ENCODE peak calls at places on chromosomes 2 and 18, in eight cellular contexts. T, H, R, A, Q, S, L and J are unnamed samples.

GRCh38 chr2:29526587-29527586 is 394.5 kb downstream of the ALK start:
- DNase-seq in S (no peak), L (no peak), Q (no peak), H (no peak), A (no peak), R (no peak), T (no peak), J (no peak)

GRCh38 chr2:158034198-158034831 is 67.4 kb upstream of the UPP2 start:
- DNase-seq in H (peak), R (peak), Q (peak), L (no peak), S (no peak), T (peak), A (peak), J (no peak)

GRCh38 chr2:149365826-149366583 is 35.6 kb downstream of the LYPD6 start:
- DNase-seq in T (peak), A (no peak), H (peak), Q (peak), R (peak), L (no peak), S (no peak), J (no peak)

GRCh38 chr2:197799072-197799471 is 5.3 kb upstream of the PLCL1 start:
- DNase-seq in L (no peak), R (no peak), A (no peak), H (no peak), Q (no peak), T (no peak), S (no peak), J (no peak)

GRCh38 chr2:108396845-108397244 is 19.1 kb downstream of the SULT1C4 start:
- DNase-seq in H (peak), Q (peak), R (peak), T (peak), L (no peak), S (no peak), A (no peak), J (no peak)

GRCh38 chr18:68861365-68861764 is 63.5 kb downstream of the CCDC102B start:
- DNase-seq in R (no peak), L (no peak), Q (no peak), S (no peak), H (no peak), T (no peak), A (no peak), J (no peak)

GRCh38 chr18:55385770-55386169 is 202.2 kb downstream of the TCF4 start:
- DNase-seq in A (no peak), R (peak), S (no peak), Q (no peak), T (no peak), L (no peak), H (no peak), J (no peak)

GRCh38 chr2:141767051-141767450 is 363.8 kb downstream of the LRP1B start:
- DNase-seq in A (no peak), T (peak), H (peak), S (no peak), Q (peak), R (peak), L (no peak), J (no peak)

GRCh38 chr2:46339200-46339599 is 42.0 kb downstream of the EPAS1 start:
- DNase-seq in L (no peak), S (no peak), A (no peak), H (no peak), Q (no peak), R (no peak), T (no peak), J (no peak)

GRCh38 chr2:48717826-48718225 is 37.7 kb downstream of the LHCGR start:
- DNase-seq in L (no peak), T (no peak), R (no peak), A (no peak), S (no peak), Q (no peak), H (no peak), J (no peak)

GRCh38 chr2:127611076-127611925 is 34.7 kb upstream of the GPR17 start:
- DNase-seq in L (no peak), H (no peak), Q (no peak), S (no peak), R (no peak), T (no peak), A (no peak), J (no peak)

GRCh38 chr2:239570971-239571520 is 170.2 kb upstream of the HDAC4 start:
- DNase-seq in T (no peak), L (no peak), R (no peak), H (no peak), S (no peak), A (no peak), Q (no peak), J (no peak)

GRCh38 chr2:50223643-50224042 is 808.3 kb downstream of the NRXN1 start:
- DNase-seq in S (no peak), A (no peak), L (no peak), T (no peak), Q (no peak), H (no peak), R (no peak), J (no peak)

GRCh38 chr2:216414772-216415319 is 2.6 kb downstream of the SMARCAL1 start:
- DNase-seq in L (no peak), A (no peak), S (no peak), Q (no peak), H (no peak), R (no peak), T (no peak), J (no peak)

GRCh38 chr2:216632952-216633615 is at the start of gene IGFBP2:
- DNase-seq in Q (peak), H (peak), T (peak), R (peak), A (peak), S (no peak), L (no peak), J (no peak)

GRCh38 chr2:8412586-8412985 is 269.3 kb upstream of the ID2 start:
- DNase-seq in L (no peak), T (no peak), Q (no peak), R (no peak), H (no peak), A (no peak), S (no peak), J (no peak)

GRCh38 chr18:69655816-69656215 is 255.1 kb downstream of the DOK6 start:
- DNase-seq in L (no peak), A (no peak), H (no peak), Q (no peak), S (no peak), R (no peak), T (no peak), J (no peak)

GRCh38 chr2:86700705-86701104 is 19.4 kb upstream of the RMND5A start:
- DNase-seq in L (no peak), T (peak), S (no peak), R (no peak), H (peak), Q (peak), A (no peak), J (no peak)

GRCh38 chr2:163593941-163594340 is 141.9 kb downstream of the FIGN start:
- DNase-seq in A (no peak), Q (no peak), H (no peak), S (no peak), T (no peak), R (no peak), L (no peak), J (no peak)

GRCh38 chr2:46067501-46068292 is 229.5 kb upstream of the EPAS1 start:
- DNase-seq in R (peak), L (no peak), Q (peak), S (no peak), A (no peak), T (peak), H (peak), J (no peak)

GRCh38 chr2:144628566-144628965 is 108.6 kb upstream of the ZEB2 start:
- DNase-seq in A (no peak), Q (no peak), S (no peak), L (no peak), R (no peak), H (no peak), T (no peak), J (no peak)

GRCh38 chr2:237154050-237154638 is 68.5 kb downstream of the COPS8 start:
- DNase-seq in L (peak), S (peak), H (peak), A (peak), R (peak), Q (peak), T (peak), J (peak)

GRCh38 chr2:197293252-197294007 is 17.1 kb downstream of the ANKRD44 start:
- DNase-seq in A (no peak), T (no peak), Q (no peak), R (peak), L (no peak), S (no peak), H (no peak), J (no peak)

GRCh38 chr2:185227391-185227790 is 511.2 kb upstream of the FSIP2 start:
- DNase-seq in H (no peak), R (no peak), S (no peak), Q (no peak), L (no peak), A (no peak), T (no peak), J (no peak)

GRCh38 chr2:117771969-117772630 is 42.4 kb upstream of the DDX18 start:
- DNase-seq in R (no peak), L (no peak), Q (peak), S (no peak), T (peak), H (peak), A (no peak), J (no peak)